ENCODE peak calls at places on chromosomes 11 and 22, in four cellular contexts. Z is mesenchymal stem cell, P is HCT116, M is endothelial cell of umbilical vein. E is an unnamed sample.

GRCh38 chr11:69890476-69890875 is 71.3 kb upstream of the FGF3 start:
- DNase-seq in Z (no peak), P (no peak), M (no peak), E (no peak)

GRCh38 chr22:27416553-27417427 is 384.8 kb downstream of the MN1 start:
- DNase-seq in Z (peak; percentile 14), P (no peak), M (peak; percentile 68), E (no peak)

GRCh38 chr22:24938741-24939341 is 7.7 kb downstream of the LHFPL7 start:
- DNase-seq in Z (peak; percentile 46), P (no peak), M (peak; percentile 43), E (peak; percentile 80)

GRCh38 chr22:38755155-38755910 is 465 bp downstream of the SUN2 start:
- DNase-seq in Z (peak; percentile 80), P (no peak), M (peak; percentile 68), E (peak; percentile 61)

GRCh38 chr11:6197466-6198200 is 1.4 kb upstream of the OR52W1 start:
- DNase-seq in Z (no peak), P (no peak), M (no peak), E (no peak)

GRCh38 chr11:9039194-9039593 is 35.4 kb upstream of the NRIP3 start:
- DNase-seq in Z (peak; percentile 59), P (peak; percentile 60), M (no peak), E (peak; percentile 49)

GRCh38 chr11:63609536-63609935 is 4.7 kb downstream of the PLAAT3 start:
- DNase-seq in Z (no peak), P (no peak), M (no peak), E (no peak)

GRCh38 chr11:2762451-2762850 is 62.7 kb upstream of the KCNQ1OT1 start:
- DNase-seq in Z (no peak), P (no peak), M (no peak), E (no peak)

GRCh38 chr11:14357843-14358728 is 897 bp downstream of the RRAS2 start:
- DNase-seq in Z (peak; percentile 80), P (peak; percentile 37), M (peak; percentile 65), E (no peak)

GRCh38 chr11:106695506-106695905 is 322.8 kb downstream of the GUCY1A2 start:
- DNase-seq in Z (peak; percentile 46), P (no peak), M (no peak), E (no peak)

GRCh38 chr11:129324533-129325175 is 51.0 kb upstream of the BARX2 start:
- DNase-seq in Z (peak; percentile 30), P (no peak), M (no peak), E (no peak)

GRCh38 chr22:20063271-20064139 is 16.5 kb upstream of the DGCR8 start:
- DNase-seq in Z (no peak), P (no peak), M (no peak), E (no peak)

GRCh38 chr11:61835663-61836024 is 7.5 kb downstream of the FADS2 start:
- DNase-seq in Z (no peak), P (no peak), M (no peak), E (no peak)
- H3K4me2 ChIP-seq in Z (no peak overlapping the region), P (no peak overlapping the region), M (no peak overlapping the region), E (no peak overlapping the region)

GRCh38 chr11:46554205-46555162 is 39.3 kb downstream of the AMBRA1 start:
- DNase-seq in Z (peak; percentile 89), P (peak; percentile 80), M (peak; percentile 84), E (no peak)
- H3K9ac ChIP-seq in Z (peak overlapping the region; percentile 81), P (peak overlapping the region; percentile 45), M (peak overlapping the region; percentile 36), E (no peak overlapping the region)

DNA sequence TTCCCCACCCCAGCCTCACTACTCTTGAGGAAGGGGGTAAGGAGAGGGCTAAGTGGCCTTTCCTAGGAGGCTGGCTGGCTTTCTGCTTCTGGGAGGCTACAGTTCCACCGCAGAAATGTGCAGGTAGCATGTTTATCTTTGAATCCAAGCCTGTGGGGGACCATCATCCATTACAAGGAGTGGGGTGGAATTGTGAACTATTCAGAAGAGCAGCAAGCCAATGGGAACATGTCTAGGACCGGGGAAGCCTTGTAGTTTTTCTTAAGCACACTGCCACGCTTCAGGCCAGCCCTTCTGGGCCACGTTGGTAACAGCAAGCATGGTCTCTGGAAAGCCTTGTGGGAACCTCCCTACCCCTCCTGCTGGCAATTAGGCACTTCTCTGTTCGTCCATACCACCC is 100.3 kb downstream of the AMOTL1 start:
- DNase-seq in Z (no peak), P (no peak), M (no peak), E (no peak)
- H3K4me2 ChIP-seq in Z (no peak overlapping the region), P (no peak overlapping the region), M (no peak overlapping the region), E (no peak overlapping the region)

DNA sequence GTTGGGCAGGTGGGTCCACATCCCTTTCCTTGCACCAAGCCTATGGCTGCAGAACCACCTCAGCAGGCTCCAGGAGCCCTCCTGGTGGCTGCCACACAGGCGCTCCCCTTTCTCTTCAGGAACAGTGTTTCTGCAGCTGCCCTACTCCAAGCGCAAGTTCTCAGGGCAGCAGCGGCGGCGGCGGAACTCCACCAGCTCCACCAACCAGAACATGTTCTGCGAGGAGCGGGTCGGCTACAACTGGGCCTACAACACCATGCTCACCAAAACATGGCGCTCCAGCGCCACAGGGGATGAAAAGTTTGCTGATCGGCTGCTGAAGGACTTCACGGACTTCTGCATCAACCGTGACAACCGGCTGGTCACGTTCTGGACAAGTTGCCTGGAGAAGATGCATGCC is 38.2 kb upstream of the YWHAH start:
- DNase-seq in Z (no peak), P (no peak), M (no peak), E (no peak)
- H3K9ac ChIP-seq in Z (no peak overlapping the region), P (no peak overlapping the region), M (no peak overlapping the region), E (no peak overlapping the region)

GRCh38 chr11:64858467-64859401 is 14.3 kb upstream of the CDC42BPG start:
- DNase-seq in Z (no peak), P (no peak), M (no peak), E (no peak)
- H3K4me2 ChIP-seq in Z (no peak overlapping the region), P (peak overlapping the region; percentile 9), M (no peak overlapping the region), E (no peak overlapping the region)

GRCh38 chr11:43577566-43578264 is 102.8 kb upstream of the HSD17B12 start:
- DNase-seq in Z (no peak), P (no peak), M (no peak), E (no peak)

GRCh38 chr11:43578346-43579170 is 102.0 kb upstream of the HSD17B12 start:
- DNase-seq in Z (peak; percentile 45), P (no peak), M (no peak), E (peak; percentile 61)

GRCh38 chr11:43579919-43580276 is 100.6 kb upstream of the HSD17B12 start:
- DNase-seq in Z (no peak), P (no peak), M (no peak), E (no peak)

GRCh38 chr11:43580735-43581369 is 99.7 kb upstream of the HSD17B12 start:
- DNase-seq in Z (no peak), P (no peak), M (no peak), E (peak; percentile 70)

DNA sequence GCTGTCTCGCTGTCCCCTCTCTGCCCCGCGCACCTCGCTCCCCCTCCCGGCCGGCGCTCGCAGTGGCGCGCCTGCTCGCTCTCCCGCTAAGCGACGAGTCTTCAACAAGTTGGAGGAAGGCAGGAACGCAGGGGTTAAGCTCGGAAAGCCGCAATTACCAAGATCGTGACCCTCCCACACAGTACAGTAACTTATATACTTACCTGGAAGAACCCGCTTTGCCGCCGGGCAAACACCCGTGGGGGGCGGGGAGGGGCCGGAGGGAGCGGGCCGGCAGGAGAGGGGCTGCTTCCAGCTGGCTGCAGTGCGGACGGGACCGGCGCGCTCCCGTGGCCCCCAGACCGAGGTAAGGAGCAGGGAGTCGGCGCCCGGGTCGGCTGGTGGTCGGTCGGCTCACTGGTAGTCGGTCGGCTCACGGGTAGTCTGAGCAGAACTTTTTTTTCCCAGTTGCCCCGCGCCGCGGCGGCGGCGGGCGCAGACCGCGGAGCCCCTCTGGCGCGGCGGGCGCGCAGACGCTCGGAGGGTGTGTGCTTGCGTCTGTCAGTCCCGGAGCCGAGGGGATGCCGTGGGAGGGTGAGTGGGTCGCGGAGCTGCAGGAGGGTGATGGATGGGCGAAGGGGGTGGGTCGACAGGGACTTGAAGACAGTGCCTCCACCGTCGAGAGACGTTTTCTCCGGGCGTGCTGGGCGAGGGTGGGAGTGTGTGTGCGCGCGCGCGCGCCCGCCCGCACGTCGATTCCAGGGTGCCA is 101.2 kb upstream of the HSD17B12 start:
- DNase-seq in Z (peak; percentile 57), P (no peak), M (peak; percentile 51), E (peak; percentile 86)
- H3K9ac ChIP-seq in Z (peak overlapping the region; percentile 51), P (no peak overlapping the region), M (no peak overlapping the region), E (peak overlapping the region; percentile 75)

GRCh38 chr11:782264-783174 is 5.2 kb upstream of the GATD1 start:
- DNase-seq in Z (no peak), P (no peak), M (no peak), E (no peak)

GRCh38 chr11:777288-778255 is at the start of gene GATD1:
- DNase-seq in Z (peak; percentile 83), P (peak; percentile 46), M (peak; percentile 84), E (peak; percentile 97)

GRCh38 chr11:779955-780532 is 2.8 kb upstream of the GATD1 start:
- DNase-seq in Z (no peak), P (no peak), M (no peak), E (no peak)

GRCh38 chr11:776459-777287 is 614 bp downstream of the GATD1 start:
- DNase-seq in Z (peak; percentile 52), P (no peak), M (peak; percentile 26), E (peak; percentile 81)

GRCh38 chr11:779120-779954 is 2.0 kb upstream of the GATD1 start:
- DNase-seq in Z (no peak), P (no peak), M (no peak), E (no peak)
- H3K4me2 ChIP-seq in Z (no peak overlapping the region), P (peak overlapping the region; percentile 93), M (no peak overlapping the region), E (peak overlapping the region; percentile 97)

DNA sequence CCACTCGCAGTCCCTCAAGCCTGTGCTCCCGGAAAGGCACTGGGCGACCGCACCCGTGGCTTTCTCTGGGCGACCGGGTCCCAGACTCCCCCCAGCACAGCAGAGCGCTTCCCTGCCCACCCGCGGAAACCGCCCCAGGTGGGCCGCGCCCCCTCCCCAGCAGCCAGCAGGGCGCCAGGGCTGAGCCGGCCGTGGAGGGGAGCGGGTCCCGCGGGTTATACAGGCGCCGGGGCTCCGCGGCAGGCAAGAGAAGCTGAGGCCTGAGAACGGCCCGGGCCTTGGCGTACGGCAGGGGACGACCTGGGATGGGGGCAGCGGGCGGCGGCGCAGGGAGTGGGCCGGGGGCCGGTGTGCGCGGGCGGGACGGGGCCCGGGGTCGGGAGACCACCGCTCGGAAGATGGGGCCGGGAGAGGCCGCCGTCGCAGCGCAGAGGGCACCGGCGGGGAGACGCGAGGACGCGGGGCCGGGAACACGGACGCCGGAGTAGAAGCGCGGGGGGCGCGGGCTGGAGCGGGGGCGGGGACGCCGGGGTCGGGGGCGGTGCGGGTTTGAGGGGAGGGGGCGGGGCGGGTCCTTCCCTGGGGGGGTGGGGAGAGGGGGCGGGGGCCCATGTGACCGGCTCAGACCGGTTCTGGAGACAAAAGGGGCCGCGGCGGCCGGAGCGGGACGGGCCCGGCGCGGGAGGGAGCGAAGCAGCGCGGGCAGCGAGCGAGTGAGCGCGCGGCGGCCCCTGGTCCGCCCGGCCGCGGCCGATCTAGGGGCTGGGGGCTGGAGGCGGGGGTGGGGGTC is at the start of gene MDK:
- DNase-seq in Z (no peak), P (no peak), M (peak; percentile 37), E (peak; percentile 67)
- H3K9ac ChIP-seq in Z (peak within 1 kb of the TSS; percentile 78), P (peak within 1 kb of the TSS; percentile 91), M (peak within 1 kb of the TSS; percentile 80), E (peak within 1 kb of the TSS; percentile 65)